ENCODE peak calls at places on chromosomes 13 and 19, in five cellular contexts. One of them, this sample, is unnamed.

GRCh38 chr19:4373601-4374441 is 26.5 kb downstream of the SH3GL1 start:
- DNase-seq in substantia nigra: peak
- DNase-seq in dermis blood vessel endothelial cell: no peak
- DNase-seq in A549: no peak
- DNase-seq in iris pigment epithelial cell: no peak
- DNase-seq in this sample: peak

GRCh38 chr13:108322206-108322824 is 52.8 kb downstream of the TNFSF13B start:
- DNase-seq in substantia nigra: no peak
- DNase-seq in dermis blood vessel endothelial cell: peak
- DNase-seq in A549: peak
- DNase-seq in iris pigment epithelial cell: peak
- DNase-seq in this sample: no peak

GRCh38 chr13:27079421-27079958 is 92.1 kb downstream of the USP12 start:
- DNase-seq in substantia nigra: no peak
- DNase-seq in dermis blood vessel endothelial cell: no peak
- DNase-seq in A549: no peak
- DNase-seq in iris pigment epithelial cell: peak
- DNase-seq in this sample: no peak

GRCh38 chr19:38229585-38230073 is 5.6 kb upstream of the DPF1 start:
- DNase-seq in substantia nigra: peak
- DNase-seq in dermis blood vessel endothelial cell: peak
- DNase-seq in A549: peak
- DNase-seq in iris pigment epithelial cell: peak
- DNase-seq in this sample: peak

GRCh38 chr13:39044536-39044935 is 6.3 kb downstream of the NHLRC3 start:
- DNase-seq in substantia nigra: no peak
- DNase-seq in dermis blood vessel endothelial cell: no peak
- DNase-seq in A549: no peak
- DNase-seq in iris pigment epithelial cell: no peak
- DNase-seq in this sample: no peak

GRCh38 chr13:37753776-37754175 is 115.8 kb downstream of the TRPC4 start:
- DNase-seq in substantia nigra: no peak
- DNase-seq in dermis blood vessel endothelial cell: no peak
- DNase-seq in A549: peak
- DNase-seq in iris pigment epithelial cell: no peak
- DNase-seq in this sample: no peak

GRCh38 chr13:39326471-39326870 is 276.5 kb downstream of the LHFPL6 start:
- DNase-seq in substantia nigra: no peak
- DNase-seq in dermis blood vessel endothelial cell: no peak
- DNase-seq in A549: no peak
- DNase-seq in iris pigment epithelial cell: no peak
- DNase-seq in this sample: no peak

GRCh38 chr13:59700281-59700680 is 463.4 kb downstream of the DIAPH3 start:
- DNase-seq in substantia nigra: no peak
- DNase-seq in dermis blood vessel endothelial cell: no peak
- DNase-seq in A549: no peak
- DNase-seq in iris pigment epithelial cell: peak
- DNase-seq in this sample: no peak

GRCh38 chr19:46697142-46697960 is 19.6 kb downstream of the PRKD2 start:
- DNase-seq in substantia nigra: peak
- DNase-seq in dermis blood vessel endothelial cell: peak
- DNase-seq in A549: peak
- DNase-seq in iris pigment epithelial cell: peak
- DNase-seq in this sample: no peak

GRCh38 chr13:90201676-90202425 is 1145.6 kb upstream of the MIR17HG start:
- DNase-seq in substantia nigra: no peak
- DNase-seq in dermis blood vessel endothelial cell: no peak
- DNase-seq in A549: no peak
- DNase-seq in iris pigment epithelial cell: no peak
- DNase-seq in this sample: no peak

GRCh38 chr19:18418725-18419194 is 438 bp upstream of the SSBP4 start:
- DNase-seq in substantia nigra: no peak
- DNase-seq in dermis blood vessel endothelial cell: no peak
- DNase-seq in A549: no peak
- DNase-seq in iris pigment epithelial cell: no peak
- DNase-seq in this sample: no peak

GRCh38 chr19:37718357-37718756 is 1.2 kb downstream of the ZNF607 start:
- DNase-seq in substantia nigra: no peak
- DNase-seq in dermis blood vessel endothelial cell: no peak
- DNase-seq in A549: no peak
- DNase-seq in iris pigment epithelial cell: no peak
- DNase-seq in this sample: no peak

GRCh38 chr13:111368091-111368490 is 47.6 kb downstream of the TEX29 start:
- DNase-seq in substantia nigra: no peak
- DNase-seq in dermis blood vessel endothelial cell: no peak
- DNase-seq in A549: no peak
- DNase-seq in iris pigment epithelial cell: no peak
- DNase-seq in this sample: no peak

GRCh38 chr19:49231389-49231788 is 73.8 kb downstream of the TRPM4 start:
- DNase-seq in substantia nigra: no peak
- DNase-seq in dermis blood vessel endothelial cell: no peak
- DNase-seq in A549: no peak
- DNase-seq in iris pigment epithelial cell: no peak
- DNase-seq in this sample: no peak

GRCh38 chr19:29062486-29063435 is 150.2 kb downstream of the UQCRFS1 start:
- DNase-seq in substantia nigra: no peak
- DNase-seq in dermis blood vessel endothelial cell: no peak
- DNase-seq in A549: no peak
- DNase-seq in iris pigment epithelial cell: no peak
- DNase-seq in this sample: no peak

GRCh38 chr19:10575011-10575716 is 6.4 kb upstream of the CDKN2D start:
- DNase-seq in substantia nigra: no peak
- DNase-seq in dermis blood vessel endothelial cell: no peak
- DNase-seq in A549: no peak
- DNase-seq in iris pigment epithelial cell: no peak
- DNase-seq in this sample: no peak

GRCh38 chr13:51066091-51066831 is 44.8 kb downstream of the C13orf42 start:
- DNase-seq in substantia nigra: no peak
- DNase-seq in dermis blood vessel endothelial cell: peak
- DNase-seq in A549: no peak
- DNase-seq in iris pigment epithelial cell: peak
- DNase-seq in this sample: no peak

GRCh38 chr13:98860491-98860890 is 108.0 kb upstream of the SLC15A1 start:
- DNase-seq in substantia nigra: no peak
- DNase-seq in dermis blood vessel endothelial cell: no peak
- DNase-seq in A549: no peak
- DNase-seq in iris pigment epithelial cell: no peak
- DNase-seq in this sample: no peak

GRCh38 chr13:83880275-83881027 is 1.8 kb downstream of the SLITRK1 start:
- DNase-seq in substantia nigra: no peak
- DNase-seq in dermis blood vessel endothelial cell: no peak
- DNase-seq in A549: no peak
- DNase-seq in iris pigment epithelial cell: no peak
- DNase-seq in this sample: no peak

GRCh38 chr13:102902789-102903347 is 57.0 kb downstream of the ERCC5 start:
- DNase-seq in substantia nigra: no peak
- DNase-seq in dermis blood vessel endothelial cell: no peak
- DNase-seq in A549: no peak
- DNase-seq in iris pigment epithelial cell: no peak
- DNase-seq in this sample: no peak

GRCh38 chr13:106083620-106084350 is 451.7 kb downstream of the EFNB2 start:
- DNase-seq in substantia nigra: no peak
- DNase-seq in dermis blood vessel endothelial cell: peak
- DNase-seq in A549: peak
- DNase-seq in iris pigment epithelial cell: peak
- DNase-seq in this sample: peak

GRCh38 chr13:31377946-31378345 is 178.2 kb downstream of the B3GLCT start:
- DNase-seq in substantia nigra: no peak
- DNase-seq in dermis blood vessel endothelial cell: no peak
- DNase-seq in A549: no peak
- DNase-seq in iris pigment epithelial cell: no peak
- DNase-seq in this sample: no peak

GRCh38 chr19:37074819-37075362 is 3.3 kb upstream of the ZNF420 start:
- DNase-seq in substantia nigra: no peak
- DNase-seq in dermis blood vessel endothelial cell: no peak
- DNase-seq in A549: no peak
- DNase-seq in iris pigment epithelial cell: no peak
- DNase-seq in this sample: no peak

GRCh38 chr19:19053508-19054314 is 10.1 kb upstream of the SLC25A42 start:
- DNase-seq in substantia nigra: peak
- DNase-seq in dermis blood vessel endothelial cell: peak
- DNase-seq in A549: peak
- DNase-seq in iris pigment epithelial cell: peak
- DNase-seq in this sample: no peak

GRCh38 chr13:28421674-28422410 is 73.1 kb downstream of the FLT1 start:
- DNase-seq in substantia nigra: no peak
- DNase-seq in dermis blood vessel endothelial cell: no peak
- DNase-seq in A549: no peak
- DNase-seq in iris pigment epithelial cell: no peak
- DNase-seq in this sample: no peak

GRCh38 chr19:11321206-11322126 is 18.0 kb downstream of the RAB3D start:
- DNase-seq in substantia nigra: no peak
- DNase-seq in dermis blood vessel endothelial cell: no peak
- DNase-seq in A549: no peak
- DNase-seq in iris pigment epithelial cell: no peak
- DNase-seq in this sample: no peak

GRCh38 chr19:28549680-28550277 is 663.2 kb downstream of the UQCRFS1 start:
- DNase-seq in substantia nigra: no peak
- DNase-seq in dermis blood vessel endothelial cell: no peak
- DNase-seq in A549: no peak
- DNase-seq in iris pigment epithelial cell: no peak
- DNase-seq in this sample: no peak

GRCh38 chr19:45142728-45143115 is 18.1 kb downstream of the NKPD1 start:
- DNase-seq in substantia nigra: no peak
- DNase-seq in dermis blood vessel endothelial cell: no peak
- DNase-seq in A549: no peak
- DNase-seq in iris pigment epithelial cell: no peak
- DNase-seq in this sample: no peak

GRCh38 chr13:30816733-30817132 is 81.4 kb downstream of the ALOX5AP start:
- DNase-seq in substantia nigra: no peak
- DNase-seq in dermis blood vessel endothelial cell: peak
- DNase-seq in A549: no peak
- DNase-seq in iris pigment epithelial cell: no peak
- DNase-seq in this sample: no peak

This sample was measured in nucleus accumbens.